ENCODE peak calls at places on chromosomes 7 and 10, in four cellular contexts. One of them, this sample, is unnamed.

GRCh38 chr7:40243076-40243475 is 108.3 kb downstream of the SUGCT start:
- DNase-seq in MM.1S: no peak
- DNase-seq in K562: no peak
- DNase-seq in fibroblast of lung: no peak
- DNase-seq in this sample: no peak

GRCh38 chr7:137933270-137934017 is 68.4 kb downstream of the CREB3L2 start:
- DNase-seq in MM.1S: no peak
- DNase-seq in fibroblast of lung: peak; percentile 73
- DNase-seq in K562: peak; percentile 81
- DNase-seq in this sample: peak; percentile 76

GRCh38 chr10:7969623-7970022 is 84.9 kb upstream of the GATA3 start:
- DNase-seq in K562: peak; percentile 48
- DNase-seq in fibroblast of lung: no peak
- DNase-seq in MM.1S: no peak
- DNase-seq in this sample: no peak

GRCh38 chr10:64038097-64038496 is 516.9 kb downstream of the REEP3 start:
- DNase-seq in fibroblast of lung: no peak
- DNase-seq in K562: no peak
- DNase-seq in MM.1S: no peak
- DNase-seq in this sample: no peak

GRCh38 chr7:47438411-47439029 is 143.4 kb downstream of the TNS3 start:
- DNase-seq in MM.1S: no peak
- DNase-seq in fibroblast of lung: no peak
- DNase-seq in K562: no peak
- DNase-seq in this sample: no peak

GRCh38 chr7:41107330-41107937 is 595.5 kb downstream of the INHBA start:
- DNase-seq in MM.1S: no peak
- DNase-seq in fibroblast of lung: no peak
- DNase-seq in K562: no peak
- DNase-seq in this sample: peak; percentile 29

GRCh38 chr10:49550563-49550962 is 11.6 kb upstream of the ERCC6 start:
- DNase-seq in fibroblast of lung: no peak
- DNase-seq in MM.1S: no peak
- DNase-seq in K562: no peak
- DNase-seq in this sample: peak; percentile 77

GRCh38 chr10:80196270-80196949 is 8.9 kb downstream of the ANXA11 start:
- DNase-seq in MM.1S: peak; percentile 89
- DNase-seq in K562: no peak
- DNase-seq in fibroblast of lung: no peak
- DNase-seq in this sample: peak; percentile 82

GRCh38 chr7:1317654-1318450 is 85.2 kb downstream of the UNCX start:
- DNase-seq in K562: no peak
- DNase-seq in MM.1S: no peak
- DNase-seq in fibroblast of lung: no peak
- DNase-seq in this sample: no peak

GRCh38 chr7:140631602-140632001 is 9.0 kb downstream of the DENND2A start:
- DNase-seq in MM.1S: no peak
- DNase-seq in K562: no peak
- DNase-seq in fibroblast of lung: no peak
- DNase-seq in this sample: peak; percentile 54

GRCh38 chr10:85791846-85792532 is 574.6 kb downstream of the GRID1 start:
- DNase-seq in MM.1S: no peak
- DNase-seq in K562: peak; percentile 11
- DNase-seq in fibroblast of lung: no peak
- DNase-seq in this sample: peak; percentile 15

GRCh38 chr7:4613855-4614548 is 68.1 kb upstream of the FOXK1 start:
- DNase-seq in MM.1S: no peak
- DNase-seq in fibroblast of lung: peak; percentile 87
- DNase-seq in K562: no peak
- DNase-seq in this sample: peak; percentile 82

GRCh38 chr10:113520606-113521481 is 32.0 kb upstream of the HABP2 start:
- DNase-seq in K562: peak; percentile 55
- DNase-seq in fibroblast of lung: peak; percentile 79
- DNase-seq in MM.1S: peak; percentile 43
- DNase-seq in this sample: peak; percentile 94

GRCh38 chr10:16909271-16909767 is 92.1 kb upstream of the RSU1 start:
- DNase-seq in K562: no peak
- DNase-seq in MM.1S: no peak
- DNase-seq in fibroblast of lung: no peak
- DNase-seq in this sample: peak; percentile 73

GRCh38 chr7:92782855-92783254 is 53.5 kb downstream of the CDK6 start:
- DNase-seq in fibroblast of lung: no peak
- DNase-seq in K562: no peak
- DNase-seq in MM.1S: no peak
- DNase-seq in this sample: no peak

GRCh38 chr7:3641556-3641955 is 340.5 kb downstream of the SDK1 start:
- DNase-seq in K562: no peak
- DNase-seq in fibroblast of lung: no peak
- DNase-seq in MM.1S: no peak
- DNase-seq in this sample: no peak

GRCh38 chr7:94295805-94296204 is 98.9 kb upstream of the COL1A2 start:
- DNase-seq in K562: no peak
- DNase-seq in MM.1S: no peak
- DNase-seq in fibroblast of lung: peak; percentile 92
- DNase-seq in this sample: peak; percentile 94

GRCh38 chr7:48426966-48427555 is 255.8 kb downstream of the ABCA13 start:
- DNase-seq in MM.1S: no peak
- DNase-seq in fibroblast of lung: no peak
- DNase-seq in K562: no peak
- DNase-seq in this sample: peak; percentile 25

GRCh38 chr7:11343818-11344413 is 370.2 kb downstream of the PHF14 start:
- DNase-seq in K562: peak; percentile 56
- DNase-seq in MM.1S: peak; percentile 57
- DNase-seq in fibroblast of lung: peak; percentile 59
- DNase-seq in this sample: peak; percentile 61

GRCh38 chr10:7697304-7697822 is 5.8 kb upstream of the ITIH2 start:
- DNase-seq in K562: no peak
- DNase-seq in fibroblast of lung: no peak
- DNase-seq in MM.1S: no peak
- DNase-seq in this sample: no peak

GRCh38 chr10:73263948-73264347 is 11.5 kb upstream of the MRPS16 start:
- DNase-seq in fibroblast of lung: peak; percentile 56
- DNase-seq in MM.1S: peak; percentile 17
- DNase-seq in K562: peak; percentile 39
- DNase-seq in this sample: peak; percentile 56

GRCh38 chr7:135197343-135197742 is 14.0 kb downstream of the WDR91 start:
- DNase-seq in K562: no peak
- DNase-seq in fibroblast of lung: no peak
- DNase-seq in MM.1S: no peak
- DNase-seq in this sample: no peak

GRCh38 chr7:142487124-142487523 is 229.3 kb upstream of the PRSS58 start:
- DNase-seq in MM.1S: no peak
- DNase-seq in fibroblast of lung: no peak
- DNase-seq in K562: no peak
- DNase-seq in this sample: no peak

GRCh38 chr7:74042746-74043522 is 15.0 kb downstream of the ELN start:
- DNase-seq in K562: no peak
- DNase-seq in fibroblast of lung: no peak
- DNase-seq in MM.1S: no peak
- DNase-seq in this sample: no peak

DNA sequence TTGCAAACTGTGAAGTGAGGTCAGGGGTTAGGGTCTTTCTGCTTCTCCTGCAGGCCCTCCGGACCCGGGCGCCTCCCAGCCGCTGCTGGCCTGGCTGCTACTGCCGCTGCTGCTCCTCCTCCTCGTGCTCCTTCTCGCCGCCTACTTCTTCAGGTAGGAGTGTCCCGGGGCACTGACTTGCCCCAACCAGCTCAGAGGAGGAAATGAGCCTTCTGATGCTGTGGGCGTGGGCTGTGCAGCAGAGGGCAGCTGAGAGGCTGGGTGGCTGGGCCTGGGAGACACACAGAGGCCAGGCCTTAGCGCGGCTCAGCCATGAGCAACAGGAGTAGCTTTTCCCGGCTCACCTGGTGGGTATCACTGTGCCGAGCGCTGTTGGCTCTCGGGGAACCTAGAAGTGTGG is 78.9 kb downstream of the MKI67 start:
- DNase-seq in fibroblast of lung: no peak
- DNase-seq in MM.1S: peak; percentile 95
- DNase-seq in K562: peak; percentile 23
- DNase-seq in this sample: no peak
- H2AFZ ChIP-seq in fibroblast of lung: no peak overlapping the region
- H2AFZ ChIP-seq in MM.1S: peak overlapping the region; percentile 89
- H2AFZ ChIP-seq in K562: no peak overlapping the region
- H2AFZ ChIP-seq in this sample: no peak overlapping the region

DNA sequence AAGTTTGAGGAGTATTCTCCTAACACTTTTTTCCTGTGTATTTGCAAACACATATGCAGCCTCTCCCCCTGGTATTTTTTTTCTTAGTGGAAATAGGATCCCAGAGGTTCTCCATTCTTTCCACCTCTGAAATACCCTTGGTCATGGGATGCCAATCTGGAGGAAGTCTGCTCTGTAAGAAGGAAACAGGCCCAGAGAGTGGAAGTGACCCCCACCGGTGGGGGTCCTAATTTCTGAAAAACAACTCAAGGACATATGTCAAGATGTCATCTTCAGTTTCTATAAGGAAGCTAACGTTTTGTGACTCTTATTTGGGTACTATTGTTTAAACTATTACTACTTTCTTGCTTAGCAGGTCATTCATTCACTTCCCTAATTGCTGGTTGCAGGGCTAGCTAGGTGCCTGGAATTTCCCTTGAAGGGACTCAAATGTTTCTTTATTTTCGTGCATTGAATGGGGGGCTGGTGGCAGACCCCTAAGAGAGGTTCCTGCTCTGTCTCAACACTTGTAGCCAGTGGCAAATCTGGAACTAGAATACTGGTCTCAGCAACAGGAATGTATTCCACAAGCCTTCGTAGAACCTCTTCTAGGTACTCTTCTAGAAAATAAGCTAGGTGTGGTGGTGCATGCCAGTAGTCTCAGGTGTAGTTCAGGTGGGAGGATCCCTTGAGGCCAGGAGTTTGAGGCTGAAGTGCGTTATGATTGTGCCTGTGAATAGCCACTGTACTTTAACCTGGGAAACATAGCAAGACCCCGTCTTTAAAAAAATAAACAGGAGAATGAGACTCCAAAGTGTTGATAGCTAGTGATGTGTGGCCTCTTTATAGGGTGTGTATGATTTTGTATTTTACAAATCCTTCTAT is 1.8 kb upstream of the ZNF775 start:
- DNase-seq in K562: no peak
- DNase-seq in MM.1S: peak; percentile 56
- DNase-seq in fibroblast of lung: no peak
- DNase-seq in this sample: no peak
- H3K79me2 ChIP-seq in K562: peaks cover 61% of the 10 kb centered on the region
- H3K79me2 ChIP-seq in MM.1S: peaks cover 61% of the 10 kb centered on the region
- H3K79me2 ChIP-seq in fibroblast of lung: peaks cover 13% of the 10 kb centered on the region
- H3K79me2 ChIP-seq in this sample: no peaks in the 10 kb centered on the region

DNA sequence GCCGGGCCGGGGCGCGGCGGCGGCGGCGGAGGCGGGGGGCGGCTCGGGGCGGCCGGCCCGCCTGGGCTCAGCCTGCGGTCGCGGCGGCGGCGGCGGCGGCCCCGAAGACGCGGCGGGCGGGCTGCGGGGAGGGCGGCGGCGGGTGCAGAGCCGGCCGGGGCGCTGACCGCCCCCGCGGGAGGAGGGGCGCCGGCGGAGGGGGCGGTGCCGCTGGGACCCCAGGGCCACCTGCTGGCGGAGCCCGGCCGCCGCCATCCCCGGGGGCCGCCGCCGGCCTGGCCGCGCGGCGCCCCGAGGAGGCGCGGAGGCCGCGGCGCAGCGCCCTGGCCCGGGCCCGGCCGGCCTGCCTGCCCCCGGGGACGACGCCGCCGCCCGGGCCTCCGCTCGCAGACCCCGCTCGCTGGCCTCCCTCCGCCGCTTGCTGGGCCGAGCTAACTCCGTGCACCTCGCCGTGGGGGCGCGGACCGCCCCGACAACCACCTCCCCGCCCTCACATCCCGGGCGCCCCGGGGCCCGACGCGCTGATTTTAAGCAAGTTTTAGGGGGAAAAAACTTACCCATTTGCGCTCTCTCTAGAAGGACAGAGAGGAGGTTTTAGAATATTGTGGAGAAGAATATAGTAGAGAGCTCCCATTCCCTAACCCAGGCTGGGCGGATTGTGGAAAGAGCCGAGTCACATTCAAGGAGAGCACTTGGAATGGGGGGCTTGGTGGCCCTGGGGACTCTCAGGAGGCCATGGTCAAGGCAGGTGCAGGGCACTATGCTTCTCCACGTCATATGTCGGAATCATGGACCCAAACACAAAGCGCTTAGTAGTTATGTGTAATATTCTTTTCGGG is at the start of gene BEND7:
- DNase-seq in fibroblast of lung: no peak
- DNase-seq in MM.1S: peak; percentile 35
- DNase-seq in K562: peak; percentile 56
- DNase-seq in this sample: peak; percentile 52
- H3K27me3 ChIP-seq in fibroblast of lung: no peaks in the 10 kb centered on the region
- H3K27me3 ChIP-seq in MM.1S: peaks cover 25% of the 10 kb centered on the region
- H3K27me3 ChIP-seq in K562: peaks cover 6% of the 10 kb centered on the region
- H3K27me3 ChIP-seq in this sample: peaks cover 3% of the 10 kb centered on the region

GRCh38 chr10:43105119-43105792 is 28.4 kb downstream of the RET start:
- DNase-seq in fibroblast of lung: peak; percentile 68
- DNase-seq in MM.1S: peak; percentile 48
- DNase-seq in K562: peak; percentile 79
- DNase-seq in this sample: peak; percentile 83
- H2AFZ ChIP-seq in fibroblast of lung: peak overlapping the region; percentile 90
- H2AFZ ChIP-seq in MM.1S: peak overlapping the region; percentile 95
- H2AFZ ChIP-seq in K562: peak overlapping the region; percentile 67
- H2AFZ ChIP-seq in this sample: peak overlapping the region; percentile 83

GRCh38 chr10:47456794-47457527 is 27.0 kb downstream of the ANXA8 start:
- DNase-seq in K562: no peak
- DNase-seq in fibroblast of lung: no peak
- DNase-seq in MM.1S: no peak
- DNase-seq in this sample: no peak
- H3K79me2 ChIP-seq in K562: no peaks in the 10 kb centered on the region
- H3K79me2 ChIP-seq in fibroblast of lung: no peaks in the 10 kb centered on the region
- H3K79me2 ChIP-seq in MM.1S: no peaks in the 10 kb centered on the region
- H3K79me2 ChIP-seq in this sample: no peaks in the 10 kb centered on the region